ENCODE peak calls at places on chromosomes 7 and 10, in five cellular contexts. One of them, this sample, is unnamed.
A peak's percentile ranks its signal among the peaks of the same experiment; 100 is the strongest.

GRCh38 chr10:31319602-31320178 is 674 bp downstream of the ZEB1 start:
- DNase-seq in NCI-H2029: no peak
- DNase-seq in EL: no peak
- DNase-seq in activated naive CD4-positive, alpha-beta T cell: no peak
- DNase-seq in SHP77 treated with DMSO at 0.1 percent for 48 hours: no peak
- DNase-seq in this sample: no peak

GRCh38 chr10:132048294-132048667 is 17.5 kb upstream of the JAKMIP3 start:
- DNase-seq in activated naive CD4-positive, alpha-beta T cell: no peak
- DNase-seq in SHP77 treated with DMSO at 0.1 percent for 48 hours: no peak
- DNase-seq in EL: no peak
- DNase-seq in NCI-H2029: peak; percentile 78
- DNase-seq in this sample: no peak

GRCh38 chr7:84848219-84848973 is 338.5 kb downstream of the SEMA3D start:
- DNase-seq in activated naive CD4-positive, alpha-beta T cell: no peak
- DNase-seq in EL: no peak
- DNase-seq in NCI-H2029: no peak
- DNase-seq in SHP77 treated with DMSO at 0.1 percent for 48 hours: no peak
- DNase-seq in this sample: no peak

GRCh38 chr7:128206017-128206746 is 34.9 kb upstream of the LEP start:
- DNase-seq in NCI-H2029: no peak
- DNase-seq in SHP77 treated with DMSO at 0.1 percent for 48 hours: no peak
- DNase-seq in activated naive CD4-positive, alpha-beta T cell: no peak
- DNase-seq in EL: no peak
- DNase-seq in this sample: no peak

GRCh38 chr10:63976538-63976937 is 455.3 kb downstream of the REEP3 start:
- DNase-seq in SHP77 treated with DMSO at 0.1 percent for 48 hours: peak; percentile 29
- DNase-seq in EL: peak; percentile 36
- DNase-seq in NCI-H2029: no peak
- DNase-seq in activated naive CD4-positive, alpha-beta T cell: no peak
- DNase-seq in this sample: no peak

GRCh38 chr7:107995184-107996071 is 7.5 kb downstream of the LAMB1 start:
- DNase-seq in activated naive CD4-positive, alpha-beta T cell: no peak
- DNase-seq in SHP77 treated with DMSO at 0.1 percent for 48 hours: no peak
- DNase-seq in EL: peak; percentile 89
- DNase-seq in NCI-H2029: no peak
- DNase-seq in this sample: no peak

GRCh38 chr7:26648429-26649015 is 215.9 kb downstream of the SKAP2 start:
- DNase-seq in SHP77 treated with DMSO at 0.1 percent for 48 hours: no peak
- DNase-seq in NCI-H2029: no peak
- DNase-seq in activated naive CD4-positive, alpha-beta T cell: no peak
- DNase-seq in EL: peak; percentile 38
- DNase-seq in this sample: no peak

GRCh38 chr7:121530251-121531174 is 134.4 kb upstream of the FAM3C start:
- DNase-seq in NCI-H2029: no peak
- DNase-seq in SHP77 treated with DMSO at 0.1 percent for 48 hours: no peak
- DNase-seq in activated naive CD4-positive, alpha-beta T cell: no peak
- DNase-seq in EL: peak; percentile 96
- DNase-seq in this sample: no peak

GRCh38 chr10:14186245-14186644 is 144.5 kb downstream of the FRMD4A start:
- DNase-seq in activated naive CD4-positive, alpha-beta T cell: no peak
- DNase-seq in NCI-H2029: no peak
- DNase-seq in SHP77 treated with DMSO at 0.1 percent for 48 hours: no peak
- DNase-seq in EL: peak; percentile 25
- DNase-seq in this sample: no peak

GRCh38 chr10:59877191-59877671 is 29.1 kb downstream of the CCDC6 start:
- DNase-seq in NCI-H2029: no peak
- DNase-seq in SHP77 treated with DMSO at 0.1 percent for 48 hours: no peak
- DNase-seq in activated naive CD4-positive, alpha-beta T cell: no peak
- DNase-seq in EL: peak; percentile 48
- DNase-seq in this sample: no peak

GRCh38 chr7:130904031-130904757 is 170.2 kb upstream of the KLF14 start:
- DNase-seq in SHP77 treated with DMSO at 0.1 percent for 48 hours: no peak
- DNase-seq in activated naive CD4-positive, alpha-beta T cell: no peak
- DNase-seq in NCI-H2029: no peak
- DNase-seq in EL: peak; percentile 96
- DNase-seq in this sample: no peak

GRCh38 chr7:149005427-149006344 is 22.6 kb downstream of the PDIA4 start:
- DNase-seq in NCI-H2029: peak; percentile 14
- DNase-seq in activated naive CD4-positive, alpha-beta T cell: peak; percentile 82
- DNase-seq in SHP77 treated with DMSO at 0.1 percent for 48 hours: peak; percentile 18
- DNase-seq in EL: peak; percentile 49
- DNase-seq in this sample: peak; percentile 72

GRCh38 chr7:17623546-17624185 is 316.6 kb downstream of the SNX13 start:
- DNase-seq in activated naive CD4-positive, alpha-beta T cell: no peak
- DNase-seq in NCI-H2029: no peak
- DNase-seq in SHP77 treated with DMSO at 0.1 percent for 48 hours: no peak
- DNase-seq in EL: peak; percentile 53
- DNase-seq in this sample: no peak

GRCh38 chr7:22799633-22800032 is 23.0 kb downstream of the TOMM7 start:
- DNase-seq in SHP77 treated with DMSO at 0.1 percent for 48 hours: no peak
- DNase-seq in activated naive CD4-positive, alpha-beta T cell: no peak
- DNase-seq in NCI-H2029: no peak
- DNase-seq in EL: no peak
- DNase-seq in this sample: no peak

GRCh38 chr7:20113423-20114027 is 103.7 kb downstream of the MACC1 start:
- DNase-seq in EL: no peak
- DNase-seq in activated naive CD4-positive, alpha-beta T cell: no peak
- DNase-seq in NCI-H2029: no peak
- DNase-seq in SHP77 treated with DMSO at 0.1 percent for 48 hours: no peak
- DNase-seq in this sample: no peak

GRCh38 chr10:129965940-129966339 is 1.9 kb upstream of the EBF3 start:
- DNase-seq in activated naive CD4-positive, alpha-beta T cell: no peak
- DNase-seq in NCI-H2029: no peak
- DNase-seq in EL: no peak
- DNase-seq in SHP77 treated with DMSO at 0.1 percent for 48 hours: no peak
- DNase-seq in this sample: no peak

GRCh38 chr7:159140170-159140910 is 4.3 kb downstream of the VIPR2 start:
- DNase-seq in EL: no peak
- DNase-seq in NCI-H2029: no peak
- DNase-seq in SHP77 treated with DMSO at 0.1 percent for 48 hours: no peak
- DNase-seq in activated naive CD4-positive, alpha-beta T cell: no peak
- DNase-seq in this sample: no peak

GRCh38 chr10:77463967-77464745 is 173.5 kb downstream of the KCNMA1 start:
- DNase-seq in NCI-H2029: no peak
- DNase-seq in EL: peak; percentile 22
- DNase-seq in SHP77 treated with DMSO at 0.1 percent for 48 hours: no peak
- DNase-seq in activated naive CD4-positive, alpha-beta T cell: no peak
- DNase-seq in this sample: no peak

GRCh38 chr10:101031796-101032636 is 982 bp downstream of the SFXN3 start:
- DNase-seq in activated naive CD4-positive, alpha-beta T cell: peak; percentile 75
- DNase-seq in NCI-H2029: peak; percentile 7
- DNase-seq in SHP77 treated with DMSO at 0.1 percent for 48 hours: no peak
- DNase-seq in EL: peak; percentile 75
- DNase-seq in this sample: peak; percentile 31

GRCh38 chr10:92832998-92833642 is 15.2 kb upstream of the EXOC6 start:
- DNase-seq in EL: no peak
- DNase-seq in NCI-H2029: no peak
- DNase-seq in activated naive CD4-positive, alpha-beta T cell: no peak
- DNase-seq in SHP77 treated with DMSO at 0.1 percent for 48 hours: no peak
- DNase-seq in this sample: no peak

GRCh38 chr10:77649333-77650331 is 12.0 kb upstream of the KCNMA1 start:
- DNase-seq in activated naive CD4-positive, alpha-beta T cell: no peak
- DNase-seq in NCI-H2029: no peak
- DNase-seq in EL: no peak
- DNase-seq in SHP77 treated with DMSO at 0.1 percent for 48 hours: no peak
- DNase-seq in this sample: no peak

GRCh38 chr10:96225119-96225518 is 46.2 kb downstream of the BLNK start:
- DNase-seq in NCI-H2029: peak; percentile 6
- DNase-seq in activated naive CD4-positive, alpha-beta T cell: no peak
- DNase-seq in SHP77 treated with DMSO at 0.1 percent for 48 hours: no peak
- DNase-seq in EL: no peak
- DNase-seq in this sample: no peak

GRCh38 chr10:43258032-43258921 is 8.6 kb downstream of the RASGEF1A start:
- DNase-seq in activated naive CD4-positive, alpha-beta T cell: no peak
- DNase-seq in SHP77 treated with DMSO at 0.1 percent for 48 hours: no peak
- DNase-seq in EL: no peak
- DNase-seq in NCI-H2029: no peak
- DNase-seq in this sample: no peak

GRCh38 chr7:73599151-73599882 is 20.9 kb upstream of the TBL2 start:
- DNase-seq in NCI-H2029: no peak
- DNase-seq in SHP77 treated with DMSO at 0.1 percent for 48 hours: no peak
- DNase-seq in activated naive CD4-positive, alpha-beta T cell: no peak
- DNase-seq in EL: no peak
- DNase-seq in this sample: no peak

GRCh38 chr7:139543801-139544603 is 20.5 kb downstream of the CLEC2L start:
- DNase-seq in NCI-H2029: no peak
- DNase-seq in EL: no peak
- DNase-seq in activated naive CD4-positive, alpha-beta T cell: no peak
- DNase-seq in SHP77 treated with DMSO at 0.1 percent for 48 hours: no peak
- DNase-seq in this sample: no peak

GRCh38 chr7:97064972-97065587 is 40.4 kb upstream of the DLX5 start:
- DNase-seq in SHP77 treated with DMSO at 0.1 percent for 48 hours: peak; percentile 60
- DNase-seq in EL: peak; percentile 43
- DNase-seq in NCI-H2029: peak; percentile 58
- DNase-seq in activated naive CD4-positive, alpha-beta T cell: no peak
- DNase-seq in this sample: peak; percentile 64

GRCh38 chr7:100048680-100049079 is 894 bp upstream of the ZSCAN21 start:
- DNase-seq in EL: no peak
- DNase-seq in activated naive CD4-positive, alpha-beta T cell: no peak
- DNase-seq in SHP77 treated with DMSO at 0.1 percent for 48 hours: no peak
- DNase-seq in NCI-H2029: no peak
- DNase-seq in this sample: no peak

GRCh38 chr10:48251525-48252353 is 22.8 kb downstream of the FRMPD2 start:
- DNase-seq in activated naive CD4-positive, alpha-beta T cell: no peak
- DNase-seq in EL: no peak
- DNase-seq in SHP77 treated with DMSO at 0.1 percent for 48 hours: peak; percentile 53
- DNase-seq in NCI-H2029: peak; percentile 27
- DNase-seq in this sample: peak; percentile 28

GRCh38 chr10:123526356-123527079 is 139.6 kb upstream of the GPR26 start:
- DNase-seq in EL: no peak
- DNase-seq in NCI-H2029: no peak
- DNase-seq in SHP77 treated with DMSO at 0.1 percent for 48 hours: no peak
- DNase-seq in activated naive CD4-positive, alpha-beta T cell: no peak
- DNase-seq in this sample: no peak

GRCh38 chr7:132276986-132277716 is 299.1 kb downstream of the PLXNA4 start:
- DNase-seq in SHP77 treated with DMSO at 0.1 percent for 48 hours: no peak
- DNase-seq in EL: peak; percentile 42
- DNase-seq in activated naive CD4-positive, alpha-beta T cell: no peak
- DNase-seq in NCI-H2029: no peak
- DNase-seq in this sample: no peak

This sample was measured in NCI-H1092.